ENCODE peak calls at places on chromosomes 13 and 19, in nine cellular contexts. I is ascending aorta, S is IMR-90, L is GM04504, P is Right ventricle myocardium superior, A is NCI-H446, J is NCI-H345, B is SHP77 treated with DMSO at 0.1 percent for 48 hours, R is Right ventricle myocardium inferior. F is an unnamed sample.

GRCh38 chr19:14782978-14783545 is 4.7 kb upstream of the ADGRE2 start:
- DNase-seq in B (no peak), R (no peak), J (no peak), S (no peak), L (no peak), A (no peak), I (no peak), P (no peak), F (no peak)

GRCh38 chr19:29876414-29876813 is 64.6 kb downstream of the CCNE1 start:
- DNase-seq in B (no peak), I (no peak), R (no peak), L (no peak), J (no peak), P (no peak), S (no peak), A (no peak), F (no peak)

GRCh38 chr19:1956143-1956537 is 15.2 kb downstream of the CSNK1G2 start:
- DNase-seq in J (no peak), A (no peak), S (no peak), R (no peak), B (no peak), P (no peak), L (no peak), I (no peak), F (no peak)

GRCh38 chr13:46663216-46663615 is 110.2 kb downstream of the LRCH1 start:
- DNase-seq in A (no peak), S (no peak), R (no peak), B (no peak), P (no peak), I (no peak), J (no peak), L (no peak), F (peak; percentile 27)

GRCh38 chr19:3275583-3276340 is 51.3 kb downstream of the CELF5 start:
- DNase-seq in R (no peak), S (peak; percentile 60), J (peak; percentile 98), L (peak; percentile 39), B (peak; percentile 69), P (peak; percentile 67), A (peak; percentile 75), I (no peak), F (peak; percentile 87)

GRCh38 chr19:39858541-39858940 is 12.4 kb upstream of the FBL start:
- DNase-seq in S (peak; percentile 63), R (peak; percentile 77), A (no peak), B (no peak), J (no peak), L (no peak), P (peak; percentile 72), I (no peak), F (peak; percentile 42)

GRCh38 chr19:30267332-30267731 is 104.9 kb upstream of the ZNF536 start:
- DNase-seq in J (no peak), I (no peak), P (no peak), L (no peak), B (no peak), A (no peak), S (no peak), R (no peak), F (no peak)

GRCh38 chr13:94006271-94006670 is 473.2 kb downstream of the DCT start:
- DNase-seq in A (no peak), S (no peak), J (no peak), P (no peak), I (no peak), R (no peak), B (no peak), L (no peak), F (no peak)

GRCh38 chr13:113785051-113786010 is 26.3 kb downstream of the TMEM255B start:
- DNase-seq in I (no peak), J (no peak), B (peak; percentile 84), P (no peak), R (peak; percentile 51), L (peak; percentile 53), S (peak; percentile 74), A (no peak), F (peak; percentile 97)

GRCh38 chr13:100733261-100733660 is 58.7 kb upstream of the TMTC4 start:
- DNase-seq in J (no peak), R (no peak), B (no peak), P (no peak), L (no peak), S (no peak), A (no peak), I (no peak), F (no peak)

GRCh38 chr13:38369058-38369457 is 19.4 kb downstream of the UFM1 start:
- DNase-seq in P (no peak), J (no peak), L (no peak), B (no peak), I (no peak), S (no peak), A (no peak), R (no peak), F (no peak)

GRCh38 chr19:11708457-11708856 is 30.3 kb downstream of the ZNF823 start:
- DNase-seq in S (no peak), A (no peak), B (no peak), J (no peak), P (no peak), R (no peak), I (no peak), L (no peak), F (no peak)

GRCh38 chr13:84025828-84026227 is 143.6 kb upstream of the SLITRK1 start:
- DNase-seq in R (no peak), I (no peak), S (no peak), P (no peak), L (no peak), J (no peak), B (no peak), A (no peak), F (no peak)

GRCh38 chr13:114015608-114016295 is 41.9 kb upstream of the C13orf46 start:
- DNase-seq in L (no peak), J (no peak), P (peak; percentile 68), B (no peak), A (no peak), I (no peak), S (peak; percentile 31), R (peak; percentile 75), F (no peak)

GRCh38 chr19:51493776-51494175 is 7.8 kb downstream of the SIGLEC12 start:
- DNase-seq in R (no peak), J (no peak), B (no peak), A (no peak), L (no peak), I (no peak), P (no peak), S (no peak), F (no peak)

GRCh38 chr13:47843005-47843404 is 158.1 kb downstream of the SUCLA2 start:
- DNase-seq in P (no peak), J (no peak), L (no peak), S (no peak), B (no peak), R (no peak), I (no peak), A (no peak), F (no peak)

GRCh38 chr13:43516401-43516826 is 270.4 kb downstream of the ENOX1 start:
- DNase-seq in B (no peak), L (peak; percentile 85), I (no peak), R (no peak), A (peak; percentile 30), S (peak; percentile 58), J (no peak), P (no peak), F (no peak)

GRCh38 chr13:61608138-61608537 is 192.5 kb upstream of the PCDH20 start:
- DNase-seq in P (no peak), L (no peak), J (no peak), B (no peak), A (no peak), R (no peak), I (no peak), S (no peak), F (no peak)

GRCh38 chr19:48152552-48152951 is 17.6 kb downstream of the LIG1 start:
- DNase-seq in J (peak; percentile 7), R (no peak), I (no peak), P (peak; percentile 63), S (peak; percentile 75), B (peak; percentile 4), A (peak; percentile 8), L (peak; percentile 29), F (peak; percentile 60)

GRCh38 chr13:71712988-71713653 is 153.9 kb downstream of the DACH1 start:
- DNase-seq in S (no peak), A (no peak), L (no peak), P (no peak), J (no peak), I (no peak), B (no peak), R (no peak), F (no peak)

GRCh38 chr13:105799155-105799554 is 736.3 kb downstream of the EFNB2 start:
- DNase-seq in L (no peak), R (no peak), P (no peak), J (no peak), B (no peak), S (no peak), I (no peak), A (no peak), F (no peak)

GRCh38 chr19:39497850-39498261 is 891 bp upstream of the DLL3 start:
- DNase-seq in B (peak; percentile 94), R (no peak), L (no peak), J (peak; percentile 97), I (no peak), S (peak; percentile 19), P (no peak), A (no peak), F (peak; percentile 49)

GRCh38 chr19:48663667-48664066 is 9.2 kb downstream of the NTN5 start:
- DNase-seq in B (no peak), J (no peak), R (no peak), I (no peak), A (no peak), S (no peak), P (no peak), L (no peak), F (no peak)

F was measured in ELR.